ENCODE peak calls at places on chromosomes 16 and 17, in ten cellular contexts. U is foreskin fibroblast; Q is Right ventricle myocardium superior; T is hypothalamus; C is AG08395; P is substantia nigra; X is naive thymus-derived CD8-positive, alpha-beta T cell; J is activated gamma-delta T cell treated with anti-CD3 and anti-CD28 coated beads, Interleukin-2, amount 50 U/mL, for 16 hours; L is AG04450; A is activated CD4-positive, alpha-beta T cell treated with anti-CD3 and anti-CD28 coated beads, Interleukin-2, amount 10 ng/mL, durations not matched to agents 7 days and 5 days. V is an unnamed sample.

GRCh38 chr17:35536664-35537160 is 766 bp downstream of the SLFN12L start:
- DNase-seq in Q (no peak), A (peak; percentile 24), T (no peak), L (no peak), J (no peak), C (no peak), U (no peak), P (no peak), X (no peak), V (peak; percentile 35)

GRCh38 chr17:3887811-3888210 is 5.0 kb downstream of the CAMKK1 start:
- DNase-seq in U (no peak), L (no peak), C (no peak), Q (no peak), P (no peak), X (no peak), A (no peak), J (no peak), T (no peak), V (no peak)

GRCh38 chr16:28543072-28543471 is 4.3 kb upstream of the NUPR1 start:
- DNase-seq in L (no peak), Q (no peak), A (no peak), X (no peak), T (no peak), J (no peak), U (no peak), P (no peak), C (no peak), V (no peak)

GRCh38 chr17:50909765-50910661 is 43.9 kb upstream of the TOB1 start:
- DNase-seq in P (no peak), J (peak; percentile 47), C (no peak), U (no peak), L (no peak), Q (peak; percentile 43), X (peak; percentile 70), A (peak; percentile 86), T (no peak), V (peak; percentile 94)

GRCh38 chr16:73202176-73202729 is 154.3 kb upstream of the ZFHX3 start:
- DNase-seq in U (peak; percentile 98), X (no peak), J (no peak), P (no peak), C (peak; percentile 91), A (no peak), Q (no peak), T (no peak), L (peak; percentile 93), V (no peak)

GRCh38 chr17:61159415-61159814 is 240.2 kb upstream of the TBX2 start:
- DNase-seq in J (no peak), T (no peak), Q (no peak), P (no peak), X (no peak), C (no peak), A (no peak), U (no peak), L (no peak), V (no peak)

GRCh38 chr16:89722392-89723278 is 1.3 kb downstream of the ZNF276 start:
- DNase-seq in A (peak; percentile 88), L (no peak), X (peak; percentile 78), C (no peak), T (no peak), J (peak; percentile 46), P (peak; percentile 29), U (peak; percentile 45), Q (peak; percentile 89), V (peak; percentile 75)

GRCh38 chr16:4089811-4090293 is 26.4 kb downstream of the ADCY9 start:
- DNase-seq in X (no peak), U (no peak), A (no peak), J (no peak), Q (no peak), L (no peak), T (no peak), C (no peak), P (no peak), V (no peak)

GRCh38 chr17:40561871-40562611 is 3.2 kb downstream of the CCR7 start:
- DNase-seq in L (no peak), J (no peak), A (peak; percentile 77), T (no peak), C (no peak), U (no peak), Q (no peak), P (no peak), X (peak; percentile 73), V (peak; percentile 77)

GRCh38 chr17:75571197-75571884 is 16.3 kb upstream of the MYO15B start:
- DNase-seq in J (no peak), C (no peak), T (peak; percentile 30), A (peak; percentile 48), L (no peak), P (no peak), Q (peak; percentile 62), X (no peak), U (peak; percentile 42), V (peak; percentile 27)

GRCh38 chr16:77212736-77213541 is 13.7 kb downstream of the SYCE1L start:
- DNase-seq in P (peak; percentile 15), A (peak; percentile 64), L (no peak), J (peak; percentile 48), C (peak; percentile 49), X (peak; percentile 78), Q (peak; percentile 83), U (peak; percentile 69), T (no peak), V (peak; percentile 51)

GRCh38 chr17:17096438-17097178 is 54.4 kb downstream of the MPRIP start:
- DNase-seq in T (no peak), L (no peak), X (no peak), U (peak; percentile 83), J (no peak), C (peak; percentile 80), A (no peak), Q (no peak), P (no peak), V (no peak)

GRCh38 chr17:40358323-40359038 is 6.1 kb downstream of the GJD3 start:
- DNase-seq in U (peak; percentile 94), T (peak; percentile 74), L (peak; percentile 67), P (peak; percentile 89), X (peak; percentile 90), A (peak; percentile 90), C (peak; percentile 93), Q (peak; percentile 95), J (peak; percentile 84), V (peak; percentile 87)

GRCh38 chr17:27882162-27882840 is 10.9 kb downstream of the LYRM9 start:
- DNase-seq in T (no peak), L (no peak), C (no peak), X (no peak), P (no peak), A (no peak), Q (no peak), J (no peak), U (no peak), V (no peak)

GRCh38 chr17:31488264-31488981 is 96.9 kb downstream of the RAB11FIP4 start:
- DNase-seq in X (peak; percentile 41), A (peak; percentile 44), Q (peak; percentile 59), C (no peak), U (no peak), T (peak; percentile 19), P (peak; percentile 31), L (no peak), J (no peak), V (peak; percentile 58)

GRCh38 chr16:84247844-84248243 is 8.0 kb upstream of the KCNG4 start:
- DNase-seq in C (peak; percentile 67), T (no peak), L (no peak), A (no peak), X (no peak), P (no peak), U (peak; percentile 15), J (no peak), Q (no peak), V (no peak)

GRCh38 chr16:8885674-8886592 is 3.8 kb downstream of the LITAFD start:
- DNase-seq in A (no peak), U (peak; percentile 77), P (no peak), J (no peak), L (no peak), T (no peak), X (no peak), C (no peak), Q (no peak), V (no peak)

GRCh38 chr17:70329751-70330150 is 160.4 kb downstream of the KCNJ2 start:
- DNase-seq in L (no peak), P (no peak), J (no peak), X (no peak), T (no peak), U (no peak), C (no peak), A (no peak), Q (no peak), V (no peak)

GRCh38 chr16:47143677-47144558 is at the start of gene NETO2:
- DNase-seq in A (peak; percentile 59), J (peak; percentile 35), U (peak; percentile 86), Q (peak; percentile 72), C (peak; percentile 51), T (peak; percentile 16), P (peak; percentile 35), L (no peak), X (peak; percentile 33), V (peak; percentile 50)

GRCh38 chr16:4988647-4989046 is 30.5 kb downstream of the SEC14L5 start:
- DNase-seq in J (no peak), U (no peak), T (no peak), X (no peak), P (no peak), C (no peak), L (no peak), Q (no peak), A (no peak), V (no peak)

V was measured in CD4-positive, CD25-positive, alpha-beta regulatory T cell.